ENCODE peak calls at places on chromosomes 13 and 19, in six cellular contexts. V is A549, D is H1, J is K562, K is endothelial cell of umbilical vein, I is HepG2. X is an unnamed sample.

GRCh38 chr19:3380829-3381228 is 14.4 kb downstream of the NFIC start:
- DNase-seq in V (no peak), D (no peak), J (no peak), K (no peak), I (no peak), X (no peak)

GRCh38 chr13:43596924-43597598 is 189.7 kb downstream of the ENOX1 start:
- DNase-seq in V (no peak), D (no peak), J (no peak), K (no peak), I (no peak), X (no peak)

GRCh38 chr13:21326155-21327030 is 132.7 kb downstream of the ZDHHC20 start:
- DNase-seq in V (no peak), D (peak), J (no peak), K (peak), I (no peak), X (peak)

GRCh38 chr13:75231235-75231634 is 250.7 kb downstream of the TBC1D4 start:
- DNase-seq in V (no peak), D (no peak), J (no peak), K (no peak), I (no peak), X (no peak)

GRCh38 chr19:8902520-8902919 is 70.3 kb downstream of the MBD3L1 start:
- DNase-seq in V (no peak), D (no peak), J (no peak), K (no peak), I (no peak), X (no peak)

GRCh38 chr13:39254606-39255005 is 216.3 kb downstream of the NHLRC3 start:
- DNase-seq in V (no peak), D (no peak), J (no peak), K (no peak), I (no peak), X (no peak)

GRCh38 chr13:69155136-69155535 is 952.5 kb upstream of the ATXN8OS start:
- DNase-seq in V (no peak), D (no peak), J (no peak), K (no peak), I (no peak), X (no peak)

GRCh38 chr19:4343056-4343844 is at the start of gene MPND:
- DNase-seq in V (peak), D (peak), J (peak), K (peak), I (peak), X (peak)

GRCh38 chr19:48558018-48558684 is 6.2 kb downstream of the SULT2B1 start:
- DNase-seq in V (peak), D (no peak), J (peak), K (no peak), I (peak), X (peak)

GRCh38 chr19:38663957-38664502 is 16.6 kb downstream of the ACTN4 start:
- DNase-seq in V (no peak), D (no peak), J (no peak), K (no peak), I (no peak), X (no peak)

GRCh38 chr13:76816394-76816793 is 69.8 kb downstream of the KCTD12 start:
- DNase-seq in V (no peak), D (no peak), J (no peak), K (no peak), I (no peak), X (no peak)

DNA sequence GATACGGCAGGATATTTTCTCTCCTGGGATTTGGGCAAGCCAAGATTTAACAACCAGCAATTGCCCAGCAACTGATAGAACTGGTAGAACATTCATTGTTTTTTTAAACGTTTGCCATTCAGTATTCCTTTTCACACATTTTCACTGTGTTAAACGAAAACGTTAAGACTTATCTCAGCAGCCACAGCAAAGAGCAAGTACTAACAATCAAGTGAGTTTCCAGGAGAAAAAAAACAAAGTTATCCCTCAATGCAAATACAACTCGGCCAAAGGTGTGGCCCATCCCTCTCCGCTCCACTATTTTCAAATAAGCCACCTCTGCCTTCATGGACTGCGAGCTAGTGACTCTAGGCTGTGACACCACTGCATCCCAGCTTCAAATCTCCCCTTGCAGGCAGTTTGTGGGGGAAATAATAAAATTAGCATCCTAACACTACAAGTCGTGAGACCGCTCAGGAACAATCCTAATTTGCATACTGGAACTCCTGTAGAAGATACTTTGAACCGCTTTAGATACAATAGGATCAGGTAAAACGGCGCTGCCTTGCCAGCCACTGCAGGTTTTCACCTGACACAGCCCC is 449 bp upstream of the RFXAP start:
- DNase-seq in V (no peak), D (no peak), J (peak), K (no peak), I (no peak), X (no peak)
- TF ChIP-seq JUN in V (no peak), D (no peak), J (no peak), K (no peak), I (no peak), X (no peak)

DNA sequence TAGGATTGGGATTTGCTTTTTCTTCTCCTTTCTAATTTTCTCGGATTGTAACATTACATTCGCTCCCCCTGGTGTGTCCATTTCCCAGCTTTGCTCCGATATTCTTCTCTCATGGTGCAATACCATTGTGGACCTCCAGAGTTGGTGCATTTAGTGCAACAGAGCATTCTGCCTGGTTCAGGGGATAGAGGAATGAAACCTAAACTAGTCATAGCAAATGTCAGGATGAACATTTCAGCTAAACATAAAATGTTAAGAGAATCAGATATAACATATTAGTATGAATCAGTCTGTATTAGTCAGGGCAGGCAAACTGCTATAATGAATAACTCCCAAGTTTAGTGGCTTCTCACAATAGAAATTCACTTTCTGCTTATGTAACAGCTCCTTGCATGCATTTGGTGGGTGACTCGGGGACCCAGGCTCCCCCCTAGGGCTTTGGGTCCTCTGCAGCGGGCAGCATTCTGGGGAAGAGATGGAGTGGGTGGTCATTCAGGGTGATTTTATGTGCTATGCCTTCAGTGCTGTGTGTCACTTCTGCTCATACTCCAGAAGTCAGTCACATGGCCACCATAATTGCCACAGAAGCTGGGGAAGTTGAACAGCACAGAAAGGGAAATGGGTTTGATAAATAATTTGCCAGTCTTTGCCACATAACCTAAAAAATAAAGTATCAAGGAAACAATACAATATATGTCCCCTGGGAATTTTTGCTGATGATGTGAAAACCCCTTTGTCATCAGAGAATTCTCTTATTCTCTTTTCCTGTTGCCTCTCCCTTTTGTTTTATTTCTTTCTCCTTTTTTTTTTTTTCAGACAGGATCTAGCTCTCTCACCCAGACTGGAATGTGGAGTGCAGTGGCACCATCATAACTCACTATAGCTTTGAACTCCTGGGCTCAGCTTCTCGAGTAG is 111.0 kb downstream of the HSPH1 start:
- DNase-seq in V (no peak), D (no peak), J (peak), K (no peak), I (no peak), X (no peak)
- TF ChIP-seq MAX in V (no peak), D (no peak), J (no peak), K (no peak), I (no peak), X (no peak)

GRCh38 chr19:17406887-17407196 is 1.4 kb upstream of the BST2 start:
- DNase-seq in V (no peak), D (no peak), J (no peak), K (no peak), I (no peak), X (no peak)
- TF ChIP-seq JUN in V (no peak), D (no peak), J (no peak), K (no peak), I (no peak), X (no peak)

GRCh38 chr13:103878891-103879605 is 812.8 kb upstream of the SLC10A2 start:
- DNase-seq in V (no peak), D (no peak), J (no peak), K (no peak), I (no peak), X (no peak)

GRCh38 chr13:103883152-103883551 is 816.9 kb upstream of the SLC10A2 start:
- DNase-seq in V (peak), D (peak), J (no peak), K (peak), I (peak), X (peak)

GRCh38 chr13:103883698-103884097 is 817.5 kb upstream of the SLC10A2 start:
- DNase-seq in V (no peak), D (no peak), J (no peak), K (no peak), I (no peak), X (no peak)

GRCh38 chr13:103884139-103884723 is 818.0 kb upstream of the SLC10A2 start:
- DNase-seq in V (no peak), D (no peak), J (no peak), K (no peak), I (peak), X (no peak)
- TF ChIP-seq MAX in V (no peak), D (no peak), J (no peak), K (no peak), I (no peak), X (no peak)

DNA sequence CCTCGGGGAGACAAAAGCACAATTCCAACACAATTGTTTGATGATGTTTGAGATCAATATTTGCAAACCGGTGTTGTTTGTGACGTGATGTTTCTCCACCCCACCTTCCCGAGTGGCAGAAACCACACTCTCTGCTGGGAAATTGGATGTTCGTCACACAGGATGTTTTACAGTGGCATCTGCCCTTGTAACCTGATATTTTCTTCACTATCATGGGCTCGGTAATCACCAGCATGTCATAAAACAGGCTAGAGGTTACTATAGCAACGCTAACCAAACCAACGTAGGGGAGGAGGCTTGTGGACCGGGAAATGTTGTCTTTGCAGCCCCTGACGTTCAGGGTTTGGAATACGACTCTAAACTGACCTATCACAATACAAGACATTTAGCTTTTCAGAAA is 454.5 kb downstream of the IRS2 start:
- DNase-seq in V (no peak), D (no peak), J (no peak), K (no peak), I (no peak), X (no peak)
- TF ChIP-seq JUN in V (no peak), D (no peak), J (no peak), K (no peak), I (no peak), X (no peak)

GRCh38 chr13:20174656-20175405 is 14.0 kb upstream of the GJA3 start:
- DNase-seq in V (peak), D (no peak), J (peak), K (peak), I (peak), X (no peak)
- TF ChIP-seq MAX in V (peak), D (no peak), J (no peak), K (no peak), I (peak), X (no peak)

GRCh38 chr19:17755977-17756670 is 4.8 kb downstream of the FCHO1 start:
- DNase-seq in V (peak), D (peak), J (peak), K (no peak), I (no peak), X (peak)
- TF ChIP-seq JUN in V (no peak), D (no peak), J (no peak), K (no peak), I (no peak), X (no peak)

GRCh38 chr13:31168736-31169135 is 7.0 kb upstream of the HSPH1 start:
- DNase-seq in V (no peak), D (no peak), J (no peak), K (no peak), I (no peak), X (no peak)
- TF ChIP-seq MAX in V (no peak), D (no peak), J (no peak), K (no peak), I (no peak), X (no peak)

DNA sequence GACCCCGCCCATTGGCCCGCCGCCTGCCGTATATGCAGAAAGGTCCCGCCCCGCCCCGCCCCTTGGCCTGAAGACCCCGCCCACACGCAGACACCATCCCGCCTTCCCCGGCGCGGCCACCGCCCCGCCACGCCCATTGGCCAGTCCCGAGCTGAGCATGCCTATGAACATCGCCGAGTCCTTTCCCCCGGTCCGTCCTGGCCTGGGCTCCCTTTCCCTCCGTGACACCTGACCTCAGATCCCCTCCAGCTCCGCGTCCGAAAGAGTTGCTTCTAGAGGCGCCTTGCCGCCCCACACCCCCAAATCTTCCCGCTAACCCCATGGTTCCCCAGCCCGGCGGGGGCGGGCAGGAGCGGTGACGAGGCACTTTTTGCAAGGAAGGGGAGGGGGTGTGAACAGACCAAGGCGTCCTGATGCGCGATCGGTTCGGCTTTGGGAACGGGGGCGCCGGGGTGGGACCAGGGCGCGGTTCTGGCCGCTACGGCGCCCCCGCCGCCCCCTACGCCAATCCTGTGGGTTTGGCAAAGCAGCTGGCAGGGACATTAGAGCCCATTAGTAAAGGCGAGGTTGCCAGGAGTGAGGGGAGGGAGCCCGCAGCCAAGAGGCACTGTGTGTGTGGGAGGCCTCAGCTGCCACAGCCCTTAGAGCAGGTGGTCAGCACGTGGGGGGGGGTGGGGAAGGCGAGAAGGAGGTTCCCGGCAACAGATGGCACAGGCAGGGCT is 409 bp upstream of the NUMBL start:
- DNase-seq in V (peak), D (peak), J (peak), K (peak), I (no peak), X (peak)
- TF ChIP-seq JUN in V (peak), D (no peak), J (no peak), K (no peak), I (no peak), X (no peak)

GRCh38 chr13:71358218-71358617 is 508.8 kb downstream of the DACH1 start:
- DNase-seq in V (no peak), D (no peak), J (no peak), K (peak), I (no peak), X (no peak)
- TF ChIP-seq MAX in V (no peak), D (no peak), J (no peak), K (no peak), I (no peak), X (no peak)

X was measured in WTC11.